ENCODE peak calls at places on chromosome 5, in four cellular contexts. C, S, D and F are unnamed samples.

GRCh38 chr5:37837101-37838032 is 2.5 kb downstream of the GDNF start:
- DNase-seq in C (peak), S (peak), D (peak), F (no peak)

GRCh38 chr5:76606665-76607064 is 16.5 kb downstream of the F2RL2 start:
- DNase-seq in D (no peak), C (no peak), S (no peak), F (no peak)

GRCh38 chr5:116378007-116378831 is 196.4 kb downstream of the SEMA6A start:
- DNase-seq in S (no peak), D (no peak), C (no peak), F (no peak)

GRCh38 chr5:113376640-113377039 is 58.1 kb downstream of the TSSK1B start:
- DNase-seq in D (no peak), C (peak), S (no peak), F (no peak)

GRCh38 chr5:110333384-110333783 is 393.1 kb downstream of the TMEM232 start:
- DNase-seq in C (peak), D (peak), S (peak), F (peak)

GRCh38 chr5:81924467-81924866 is 47.4 kb upstream of the ATG10 start:
- DNase-seq in C (no peak), D (no peak), S (no peak), F (no peak)

GRCh38 chr5:173568128-173568527 is 48.3 kb downstream of the BOD1 start:
- DNase-seq in S (no peak), D (no peak), C (no peak), F (no peak)

GRCh38 chr5:18238321-18238720 is 604.1 kb downstream of the TAF11L14 start:
- DNase-seq in S (no peak), D (no peak), C (no peak), F (no peak)

GRCh38 chr5:458547-459353 is 15.8 kb downstream of the EXOC3 start:
- DNase-seq in S (peak), D (no peak), C (no peak), F (no peak)

GRCh38 chr5:78433972-78434371 is 73.6 kb downstream of the SCAMP1 start:
- DNase-seq in D (no peak), C (no peak), S (no peak), F (no peak)

GRCh38 chr5:960551-960950 is 48.1 kb upstream of the NKD2 start:
- DNase-seq in D (no peak), S (no peak), C (no peak), F (no peak)

GRCh38 chr5:141734501-141735231 is 52.6 kb upstream of the ARAP3 start:
- DNase-seq in C (peak), S (peak), D (peak), F (peak)

GRCh38 chr5:116583085-116583766 is 8.6 kb upstream of the SEMA6A start:
- DNase-seq in S (peak), C (no peak), D (no peak), F (no peak)

GRCh38 chr5:101393795-101394450 is 490.8 kb upstream of the ST8SIA4 start:
- DNase-seq in D (no peak), C (no peak), S (peak), F (no peak)

GRCh38 chr5:3032513-3032912 is 281.0 kb upstream of the IRX2 start:
- DNase-seq in C (no peak), D (no peak), S (no peak), F (no peak)

GRCh38 chr5:40172721-40173120 is 507.0 kb upstream of the PTGER4 start:
- DNase-seq in S (no peak), D (no peak), C (no peak), F (no peak)

GRCh38 chr5:155727512-155728145 is 599.3 kb upstream of the SGCD start:
- DNase-seq in S (no peak), C (no peak), D (no peak), F (no peak)

GRCh38 chr5:55934117-55934613 is 60.6 kb downstream of the IL6ST start:
- DNase-seq in S (no peak), C (peak), D (no peak), F (no peak)

GRCh38 chr5:6659941-6660684 is 26.9 kb downstream of the SRD5A1 start:
- DNase-seq in C (no peak), S (no peak), D (no peak), F (no peak)

GRCh38 chr5:127660048-127660733 is 11.3 kb downstream of the CTXN3 start:
- DNase-seq in S (no peak), C (peak), D (no peak), F (no peak)

GRCh38 chr5:27083763-27084420 is 45.5 kb upstream of the CDH9 start:
- DNase-seq in S (no peak), D (peak), C (peak), F (peak)

GRCh38 chr5:33772276-33772990 is 119.4 kb downstream of the ADAMTS12 start:
- DNase-seq in C (no peak), D (no peak), S (peak), F (no peak)

GRCh38 chr5:157571357-157571827 is 4.2 kb downstream of the ADAM19 start:
- DNase-seq in D (no peak), S (peak), C (no peak), F (peak)

GRCh38 chr5:59025734-59026133 is 442.9 kb downstream of the RAB3C start:
- DNase-seq in C (no peak), D (no peak), S (peak), F (no peak)

GRCh38 chr5:40428129-40428528 is 251.6 kb upstream of the PTGER4 start:
- DNase-seq in C (no peak), S (peak), D (no peak), F (no peak)

GRCh38 chr5:156438076-156438475 is 111.1 kb downstream of the SGCD start:
- DNase-seq in S (no peak), C (no peak), D (no peak), F (no peak)

GRCh38 chr5:76716456-76717157 is 681 bp downstream of the F2R start:
- DNase-seq in D (peak), S (no peak), C (peak), F (no peak)

GRCh38 chr5:16066810-16067209 is 112.8 kb downstream of the MARCHF11 start:
- DNase-seq in D (no peak), S (no peak), C (no peak), F (no peak)

GRCh38 chr5:163408311-163408923 is 29.0 kb upstream of the CCNG1 start:
- DNase-seq in C (peak), D (peak), S (peak), F (peak)

GRCh38 chr5:78803386-78803785 is 154.8 kb upstream of the LHFPL2 start:
- DNase-seq in D (no peak), C (no peak), S (no peak), F (no peak)

GRCh38 chr5:105573575-105573974 is 2011.0 kb upstream of the NUDT12 start:
- DNase-seq in C (no peak), D (no peak), S (no peak), F (no peak)

GRCh38 chr5:88583471-88583870 is 299.5 kb downstream of the MEF2C start:
- DNase-seq in C (no peak), D (no peak), S (no peak), F (no peak)

GRCh38 chr5:57221049-57221568 is 47.2 kb downstream of the GPBP1 start:
- DNase-seq in C (peak), D (peak), S (peak), F (peak)

GRCh38 chr5:51465165-51465564 is 81.9 kb downstream of the ISL1 start:
- DNase-seq in C (no peak), D (peak), S (no peak), F (no peak)

GRCh38 chr5:10576121-10576789 is 12.4 kb downstream of the ANKRD33B start:
- DNase-seq in S (no peak), D (no peak), C (peak), F (no peak)

GRCh38 chr5:125865166-125865815 is 557.9 kb upstream of the GRAMD2B start:
- DNase-seq in D (peak), C (no peak), S (peak), F (no peak)

GRCh38 chr5:83715316-83716060 is 5.2 kb downstream of the HAPLN1 start:
- DNase-seq in C (no peak), D (no peak), S (no peak), F (no peak)

GRCh38 chr5:149141957-149142851 is 911 bp downstream of the ABLIM3 start:
- DNase-seq in S (peak), C (peak), D (no peak), F (no peak)
- H3K4me3 ChIP-seq in S (peak), C (peak), D (peak), F (peak)

DNA sequence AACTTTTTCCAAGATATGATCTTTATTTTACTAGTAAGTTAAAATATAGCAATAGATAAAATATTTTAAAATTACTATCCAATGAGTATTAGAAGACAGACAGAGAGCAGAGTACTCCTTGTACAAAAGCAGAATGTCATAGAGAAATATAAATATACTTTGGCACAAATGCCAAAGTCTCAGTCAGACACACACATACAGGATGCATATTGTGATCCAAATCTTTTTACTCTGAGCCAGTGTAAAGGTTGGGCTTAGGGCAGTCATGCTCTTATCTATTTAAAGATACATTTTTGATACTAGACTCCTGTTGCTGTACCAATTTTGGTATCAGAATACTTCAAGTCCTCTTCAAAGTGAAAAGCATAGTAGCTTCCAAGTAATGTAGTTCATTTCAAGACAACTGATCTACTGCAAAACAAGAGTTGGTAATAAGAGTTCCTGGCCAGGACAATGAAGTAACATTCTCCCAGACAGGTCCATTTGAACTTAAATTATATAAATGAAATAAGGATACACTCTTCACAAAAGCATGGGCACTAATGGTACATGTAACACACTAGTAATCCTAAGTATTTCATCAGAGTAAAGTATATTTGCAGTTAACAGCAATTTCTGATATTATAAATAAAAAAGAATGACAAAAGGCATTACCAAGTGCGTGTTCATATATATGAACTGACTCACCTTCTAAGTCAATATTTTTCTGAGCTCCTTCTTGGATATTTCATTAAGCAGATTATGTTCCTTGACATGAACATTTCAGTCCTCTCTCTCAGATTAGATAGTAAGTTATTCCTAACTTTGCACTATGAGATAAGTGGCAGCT is 10.5 kb downstream of the PFDN1 start:
- DNase-seq in D (no peak), C (no peak), S (peak), F (no peak)
- H3K4me3 ChIP-seq in D (no peak), C (no peak), S (no peak), F (no peak)

GRCh38 chr5:43007246-43007910 is 32.7 kb downstream of the ANXA2R start:
- DNase-seq in S (peak), D (peak), C (peak), F (no peak)

GRCh38 chr5:43008369-43009158 is 31.6 kb downstream of the ANXA2R start:
- DNase-seq in S (peak), C (peak), D (peak), F (peak)

GRCh38 chr5:43007911-43008368 is 32.2 kb downstream of the ANXA2R start:
- DNase-seq in S (peak), D (peak), C (peak), F (no peak)

GRCh38 chr5:43010956-43011355 is 29.2 kb downstream of the ANXA2R start:
- DNase-seq in D (no peak), C (no peak), S (no peak), F (no peak)

GRCh38 chr5:43006411-43007202 is 33.5 kb downstream of the ANXA2R start:
- DNase-seq in C (no peak), D (no peak), S (peak), F (no peak)
- H3K4me3 ChIP-seq in C (no peak), D (no peak), S (no peak), F (peak)

DNA sequence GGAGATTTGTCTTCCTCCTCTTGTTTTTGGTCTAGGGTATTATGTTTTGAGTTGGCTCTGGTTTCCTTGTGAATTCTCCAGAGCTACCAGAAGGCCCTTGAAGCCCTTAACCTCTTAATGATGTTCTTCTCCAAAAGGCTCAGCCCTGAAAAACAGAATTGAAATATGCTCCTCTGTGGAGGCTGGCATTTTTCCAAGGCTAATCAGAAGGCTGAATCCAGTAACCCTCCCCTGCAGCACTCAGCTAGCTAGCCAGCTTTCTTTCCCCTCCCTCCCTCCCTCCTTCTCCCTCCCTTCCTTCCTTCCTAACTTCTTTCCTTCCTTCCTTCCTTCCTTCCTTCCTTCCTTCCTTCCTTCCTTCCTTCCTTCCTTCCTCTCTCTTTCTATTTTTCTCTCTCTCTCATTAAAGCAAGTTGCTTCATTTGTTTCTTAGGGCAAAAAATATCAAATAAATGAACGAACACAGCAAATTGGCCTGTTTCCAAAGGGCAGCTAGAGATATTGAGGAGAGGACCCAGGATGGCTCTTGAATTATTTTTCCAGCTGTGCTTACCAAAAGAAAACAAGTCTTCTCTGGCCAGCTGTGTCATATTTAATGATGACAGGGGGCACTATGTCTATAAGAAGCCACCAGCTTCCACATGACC is 38.7 kb downstream of the JAKMIP2 start:
- DNase-seq in S (no peak), C (no peak), D (no peak), F (no peak)
- H3K4me3 ChIP-seq in S (no peak), C (no peak), D (no peak), F (no peak)

GRCh38 chr5:177362871-177363507 is 5.3 kb downstream of the RGS14 start:
- DNase-seq in C (peak), D (peak), S (no peak), F (peak)
- H3K4me3 ChIP-seq in C (peak), D (peak), S (peak), F (peak)

DNA sequence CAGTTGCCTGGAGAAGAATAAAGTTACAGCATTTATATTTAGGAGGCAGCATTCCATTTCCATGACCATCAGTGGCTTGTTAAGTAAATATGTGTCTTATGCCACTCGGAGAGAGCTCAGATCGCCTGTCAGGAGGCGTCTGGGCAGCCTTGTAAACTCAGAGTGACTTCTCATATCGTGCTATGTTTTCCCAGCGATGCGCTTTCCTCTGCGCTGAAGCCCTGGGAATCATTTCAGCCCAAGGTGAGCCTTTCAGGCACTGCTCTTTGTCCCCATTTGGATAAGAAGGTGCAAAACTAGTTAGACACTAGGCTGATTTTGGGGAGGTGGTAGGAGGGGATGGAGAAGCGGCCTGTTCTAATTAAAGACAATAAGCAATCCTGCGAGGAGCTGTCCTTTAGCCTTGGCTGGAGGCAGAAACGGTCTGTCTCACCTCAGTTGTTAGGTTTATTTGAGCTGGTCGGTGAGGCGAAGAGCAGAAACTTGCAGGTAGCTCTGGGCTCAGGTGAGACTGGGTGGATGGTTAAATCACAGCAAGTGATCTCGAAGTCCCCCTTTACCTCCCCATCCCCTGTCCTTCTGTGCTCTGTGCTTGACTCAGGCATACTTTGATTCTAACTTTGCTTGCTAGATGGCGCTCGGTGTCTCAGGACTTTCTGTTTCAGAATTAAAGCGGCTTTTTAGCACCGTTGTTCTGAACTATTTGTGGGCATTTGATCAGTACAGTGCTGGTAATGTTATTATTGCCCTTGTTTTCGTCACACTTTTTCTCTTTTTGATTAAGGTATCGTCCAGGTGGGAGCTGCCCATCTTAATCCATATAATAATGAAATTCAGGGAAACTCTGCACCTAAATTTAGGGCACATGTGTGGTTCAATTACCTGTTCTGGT is 24.6 kb downstream of the NR2F1 start:
- DNase-seq in S (peak), D (peak), C (peak), F (no peak)
- H3K4me3 ChIP-seq in S (peak), D (no peak), C (no peak), F (peak)

DNA sequence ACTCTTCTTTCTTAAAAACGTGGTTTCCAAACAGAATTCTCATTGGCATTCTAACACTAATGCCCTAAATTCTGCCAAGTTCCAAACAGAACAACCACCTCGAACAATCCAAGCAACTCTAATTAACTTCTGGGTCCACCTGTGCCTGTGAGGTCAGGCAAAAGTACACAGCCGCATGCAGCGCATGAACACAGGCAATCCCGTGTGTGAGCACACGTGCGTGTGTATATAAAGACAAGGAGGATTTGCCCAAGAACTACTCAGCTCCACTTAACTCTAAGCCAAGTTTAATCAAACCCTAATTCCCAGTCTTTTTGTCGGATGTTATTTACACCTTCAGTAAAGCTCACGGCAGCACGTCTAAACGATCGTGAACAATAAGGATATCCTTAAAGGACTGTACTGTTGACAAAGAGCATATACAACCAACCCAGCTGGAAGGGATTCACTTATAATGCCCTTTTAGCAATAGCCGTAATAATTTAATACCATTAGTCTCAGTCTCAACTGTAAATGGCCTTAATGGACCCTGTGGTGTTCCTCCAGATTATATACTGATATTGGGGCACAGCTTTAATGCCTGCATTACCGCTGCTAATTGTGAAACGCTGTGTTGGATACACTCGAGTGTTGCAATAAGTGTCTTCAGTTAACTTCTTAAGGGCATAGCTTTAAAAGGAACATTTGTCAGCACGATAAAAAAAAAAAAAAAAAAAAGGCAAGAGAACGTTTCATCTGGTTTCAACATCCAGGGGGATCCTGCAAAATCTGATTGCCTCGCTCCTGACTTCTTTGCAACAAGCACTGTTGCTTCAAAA is 78.1 kb downstream of the EBF1 start:
- DNase-seq in D (no peak), C (no peak), S (peak), F (no peak)
- H3K4me3 ChIP-seq in D (no peak), C (no peak), S (peak), F (no peak)

GRCh38 chr5:158903006-158903405 is 196.7 kb downstream of the EBF1 start:
- DNase-seq in S (no peak), D (peak), C (peak), F (no peak)
- H3K4me3 ChIP-seq in S (no peak), D (no peak), C (no peak), F (no peak)